ENCODE peak calls at places on chromosome 10, in seven cellular contexts. M, Q, X, T, W, H and L are unnamed samples.

GRCh38 chr10:80506836-80507483 is 30.7 kb upstream of the SH2D4B start:
- DNase-seq in M (no peak), Q (no peak), X (no peak), T (no peak), W (no peak), H (no peak), L (no peak)

GRCh38 chr10:99852481-99853213 is 70.2 kb downstream of the ABCC2 start:
- DNase-seq in M (no peak), Q (no peak), X (no peak), T (no peak), W (no peak), H (no peak), L (no peak)

GRCh38 chr10:22853906-22854447 is 73.9 kb upstream of the ARMC3 start:
- DNase-seq in M (no peak), Q (no peak), X (no peak), T (no peak), W (no peak), H (no peak), L (no peak)

GRCh38 chr10:116836902-116837513 is 12.3 kb upstream of the ENO4 start:
- DNase-seq in M (no peak), Q (no peak), X (no peak), T (no peak), W (no peak), H (peak; percentile 63), L (no peak)

GRCh38 chr10:46014683-46015405 is 15.6 kb downstream of the NCOA4 start:
- DNase-seq in M (no peak), Q (no peak), X (no peak), T (no peak), W (no peak), H (no peak), L (no peak)

GRCh38 chr10:123999956-124000615 is 93.3 kb downstream of the CHST15 start:
- DNase-seq in M (peak; percentile 25), Q (peak; percentile 10), X (no peak), T (no peak), W (no peak), H (no peak), L (no peak)

GRCh38 chr10:84540617-84541288 is 212.4 kb downstream of the CCSER2 start:
- DNase-seq in M (peak; percentile 73), Q (no peak), X (peak; percentile 56), T (peak; percentile 89), W (peak; percentile 13), H (no peak), L (peak; percentile 8)

GRCh38 chr10:101008823-101009423 is 9.3 kb downstream of the LZTS2 start:
- DNase-seq in M (no peak), Q (peak; percentile 64), X (peak; percentile 75), T (no peak), W (no peak), H (no peak), L (no peak)

GRCh38 chr10:31139497-31139896 is 107.8 kb upstream of the ZNF438 start:
- DNase-seq in M (no peak), Q (no peak), X (no peak), T (no peak), W (no peak), H (no peak), L (no peak)

GRCh38 chr10:274866-275265 is 139.6 kb downstream of the ZMYND11 start:
- DNase-seq in M (no peak), Q (no peak), X (no peak), T (no peak), W (no peak), H (no peak), L (no peak)

GRCh38 chr10:123884907-123885381 is 6.7 kb downstream of the CPXM2 start:
- DNase-seq in M (no peak), Q (no peak), X (no peak), T (no peak), W (no peak), H (no peak), L (no peak)

GRCh38 chr10:52280051-52280450 is 34.0 kb upstream of the DKK1 start:
- DNase-seq in M (no peak), Q (no peak), X (no peak), T (no peak), W (no peak), H (no peak), L (no peak)

GRCh38 chr10:76615049-76615448 is 1022.6 kb downstream of the KCNMA1 start:
- DNase-seq in M (no peak), Q (no peak), X (no peak), T (no peak), W (no peak), H (no peak), L (no peak)

GRCh38 chr10:22911889-22912762 is 15.7 kb upstream of the ARMC3 start:
- DNase-seq in M (no peak), Q (no peak), X (peak; percentile 81), T (no peak), W (no peak), H (peak; percentile 89), L (peak; percentile 88)

GRCh38 chr10:48697091-48697490 is 12.4 kb downstream of the WDFY4 start:
- DNase-seq in M (no peak), Q (no peak), X (no peak), T (no peak), W (no peak), H (no peak), L (no peak)

GRCh38 chr10:49071221-49071761 is 44.0 kb downstream of the VSTM4 start:
- DNase-seq in M (peak; percentile 26), Q (no peak), X (no peak), T (no peak), W (no peak), H (no peak), L (no peak)

GRCh38 chr10:123389520-123389919 is 235.3 kb downstream of the BUB3 start:
- DNase-seq in M (no peak), Q (no peak), X (no peak), T (no peak), W (no peak), H (no peak), L (no peak)

GRCh38 chr10:34081948-34082347 is 733.1 kb downstream of the PARD3 start:
- DNase-seq in M (no peak), Q (no peak), X (peak; percentile 19), T (peak; percentile 14), W (no peak), H (no peak), L (no peak)